ENCODE peak calls at places on chromosomes 7 and 10, in eight cellular contexts. F is Jurkat, Clone E6-1; S is glomerular endothelial cell; Y is OCI-LY7; K is Caki2; Z is lower lobe of right lung; D is activated naive CD8-positive, alpha-beta T cell treated with anti-CD3 and anti-CD28 coated beads, Interleukin-2, amount 50 U/mL, for 24 hours; M is heart right ventricle. N is an unnamed sample.

GRCh38 chr10:3397846-3398245 is 225.3 kb upstream of the PITRM1 start:
- DNase-seq in F (no peak), S (no peak), Y (no peak), K (no peak), Z (no peak), D (no peak), M (no peak), N (no peak)

GRCh38 chr7:159122276-159122675 is 22.4 kb downstream of the VIPR2 start:
- DNase-seq in F (no peak), S (no peak), Y (no peak), K (no peak), Z (no peak), D (no peak), M (no peak), N (no peak)

GRCh38 chr10:1050555-1050954 is 1.6 kb upstream of the IDI1 start:
- DNase-seq in F (no peak), S (no peak), Y (peak), K (no peak), Z (no peak), D (peak), M (no peak), N (no peak)

GRCh38 chr10:13961096-13961495 is 369.6 kb downstream of the FRMD4A start:
- DNase-seq in F (peak), S (no peak), Y (no peak), K (peak), Z (no peak), D (no peak), M (no peak), N (peak)

GRCh38 chr7:35874881-35875280 is 74.0 kb downstream of the SEPTIN7 start:
- DNase-seq in F (no peak), S (no peak), Y (no peak), K (no peak), Z (no peak), D (no peak), M (no peak), N (no peak)

GRCh38 chr7:158973440-158973839 is 117.1 kb downstream of the DYNC2I1 start:
- DNase-seq in F (no peak), S (no peak), Y (no peak), K (peak), Z (no peak), D (peak), M (no peak), N (no peak)

GRCh38 chr7:1974714-1975113 is 258.0 kb downstream of the MAD1L1 start:
- DNase-seq in F (no peak), S (no peak), Y (no peak), K (no peak), Z (peak), D (no peak), M (no peak), N (no peak)

GRCh38 chr10:121216721-121217181 is 365.6 kb downstream of the WDR11 start:
- DNase-seq in F (no peak), S (no peak), Y (no peak), K (no peak), Z (no peak), D (no peak), M (no peak), N (no peak)

GRCh38 chr10:100656479-100656878 is 88.9 kb upstream of the PAX2 start:
- DNase-seq in F (no peak), S (no peak), Y (no peak), K (peak), Z (no peak), D (no peak), M (no peak), N (no peak)